ENCODE peak calls at places on chromosome 10, in five cellular contexts. One of them, this sample, is unnamed.

GRCh38 chr10:29392376-29393021 is 103.6 kb downstream of the LYZL1 start:
- ATAC-seq in pancreas: peak; percentile 48
- ATAC-seq in lung: no peak
- ATAC-seq in HCT116: peak; percentile 95
- ATAC-seq in heart right ventricle: no peak
- ATAC-seq in this sample: peak; percentile 51

GRCh38 chr10:46091080-46091833 is 45.2 kb upstream of the MSMB start:
- ATAC-seq in pancreas: no peak
- ATAC-seq in lung: no peak
- ATAC-seq in HCT116: no peak
- ATAC-seq in heart right ventricle: no peak
- ATAC-seq in this sample: no peak

GRCh38 chr10:132477066-132477397 is 60.6 kb upstream of the INPP5A start:
- ATAC-seq in pancreas: no peak
- ATAC-seq in lung: no peak
- ATAC-seq in HCT116: no peak
- ATAC-seq in heart right ventricle: no peak
- ATAC-seq in this sample: no peak

GRCh38 chr10:47406870-47407648 is 23.0 kb upstream of the ZNF488 start:
- ATAC-seq in pancreas: peak; percentile 31
- ATAC-seq in lung: peak; percentile 20
- ATAC-seq in HCT116: peak; percentile 75
- ATAC-seq in heart right ventricle: no peak
- ATAC-seq in this sample: no peak

GRCh38 chr10:78706256-78706655 is 362.5 kb upstream of the ZMIZ1 start:
- ATAC-seq in pancreas: no peak
- ATAC-seq in lung: no peak
- ATAC-seq in HCT116: peak; percentile 70
- ATAC-seq in heart right ventricle: no peak
- ATAC-seq in this sample: peak; percentile 21

GRCh38 chr10:114291076-114291475 is 52.0 kb downstream of the VWA2 start:
- ATAC-seq in pancreas: no peak
- ATAC-seq in lung: no peak
- ATAC-seq in HCT116: no peak
- ATAC-seq in heart right ventricle: no peak
- ATAC-seq in this sample: no peak

GRCh38 chr10:132467464-132468149 is 70.0 kb upstream of the INPP5A start:
- ATAC-seq in pancreas: peak; percentile 30
- ATAC-seq in lung: no peak
- ATAC-seq in HCT116: no peak
- ATAC-seq in heart right ventricle: no peak
- ATAC-seq in this sample: no peak

GRCh38 chr10:122388287-122388997 is 13.9 kb downstream of the PLEKHA1 start:
- ATAC-seq in pancreas: no peak
- ATAC-seq in lung: no peak
- ATAC-seq in HCT116: no peak
- ATAC-seq in heart right ventricle: no peak
- ATAC-seq in this sample: no peak

GRCh38 chr10:75117996-75118395 is 6.5 kb downstream of the SAMD8 start:
- ATAC-seq in pancreas: no peak
- ATAC-seq in lung: no peak
- ATAC-seq in HCT116: no peak
- ATAC-seq in heart right ventricle: peak; percentile 20
- ATAC-seq in this sample: peak; percentile 34

GRCh38 chr10:62136931-62137330 is 131.7 kb downstream of the RTKN2 start:
- ATAC-seq in pancreas: no peak
- ATAC-seq in lung: no peak
- ATAC-seq in HCT116: no peak
- ATAC-seq in heart right ventricle: no peak
- ATAC-seq in this sample: no peak

GRCh38 chr10:34941471-34942357 is 126.6 kb upstream of the PARD3 start:
- ATAC-seq in pancreas: no peak
- ATAC-seq in lung: no peak
- ATAC-seq in HCT116: no peak
- ATAC-seq in heart right ventricle: no peak
- ATAC-seq in this sample: no peak

GRCh38 chr10:8156918-8157317 is 102.4 kb downstream of the GATA3 start:
- ATAC-seq in pancreas: no peak
- ATAC-seq in lung: no peak
- ATAC-seq in HCT116: no peak
- ATAC-seq in heart right ventricle: no peak
- ATAC-seq in this sample: no peak

GRCh38 chr10:82628373-82628772 is 753.4 kb downstream of the NRG3 start:
- ATAC-seq in pancreas: peak; percentile 84
- ATAC-seq in lung: peak; percentile 58
- ATAC-seq in HCT116: no peak
- ATAC-seq in heart right ventricle: peak; percentile 93
- ATAC-seq in this sample: peak; percentile 69

GRCh38 chr10:69891057-69891617 is 89.4 kb downstream of the COL13A1 start:
- ATAC-seq in pancreas: no peak
- ATAC-seq in lung: no peak
- ATAC-seq in HCT116: no peak
- ATAC-seq in heart right ventricle: no peak
- ATAC-seq in this sample: no peak

GRCh38 chr10:62479523-62479922 is 105.4 kb downstream of the ZNF365 start:
- ATAC-seq in pancreas: no peak
- ATAC-seq in lung: no peak
- ATAC-seq in HCT116: no peak
- ATAC-seq in heart right ventricle: no peak
- ATAC-seq in this sample: no peak

GRCh38 chr10:122559228-122559627 is 1.3 kb upstream of the DMBT1 start:
- ATAC-seq in pancreas: no peak
- ATAC-seq in lung: no peak
- ATAC-seq in HCT116: no peak
- ATAC-seq in heart right ventricle: no peak
- ATAC-seq in this sample: no peak

DNA sequence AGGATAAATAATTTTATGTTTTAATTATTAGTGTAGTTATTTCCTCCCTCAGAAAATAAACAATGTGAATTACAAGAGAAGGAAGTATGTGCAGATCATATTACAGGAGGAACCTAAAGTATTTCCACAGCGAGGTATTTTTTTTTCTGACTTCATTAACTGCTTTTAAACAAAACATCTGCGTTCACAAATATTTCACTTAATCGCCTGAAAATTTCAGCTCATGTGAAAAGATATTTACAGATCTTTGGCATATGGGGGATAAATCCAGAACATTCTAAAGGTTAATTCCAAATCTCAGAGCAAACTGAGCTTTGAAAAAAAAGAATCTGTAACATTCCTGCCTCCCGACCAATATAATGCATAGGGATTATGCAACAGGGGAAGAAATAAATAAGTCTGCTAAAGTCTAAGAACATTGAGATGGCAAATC is 39.3 kb downstream of the NT5C2 start:
- ATAC-seq in pancreas: peak; percentile 35
- ATAC-seq in lung: peak; percentile 6
- ATAC-seq in HCT116: no peak
- ATAC-seq in heart right ventricle: peak; percentile 24
- ATAC-seq in this sample: no peak
- H3K4me1 ChIP-seq in pancreas: peaks cover 32% of the 10 kb centered on the region
- H3K4me1 ChIP-seq in lung: peaks cover 23% of the 10 kb centered on the region
- H3K4me1 ChIP-seq in HCT116: no peaks in the 10 kb centered on the region
- H3K4me1 ChIP-seq in heart right ventricle: peaks cover 45% of the 10 kb centered on the region
- H3K4me1 ChIP-seq in this sample: peaks cover 48% of the 10 kb centered on the region

DNA sequence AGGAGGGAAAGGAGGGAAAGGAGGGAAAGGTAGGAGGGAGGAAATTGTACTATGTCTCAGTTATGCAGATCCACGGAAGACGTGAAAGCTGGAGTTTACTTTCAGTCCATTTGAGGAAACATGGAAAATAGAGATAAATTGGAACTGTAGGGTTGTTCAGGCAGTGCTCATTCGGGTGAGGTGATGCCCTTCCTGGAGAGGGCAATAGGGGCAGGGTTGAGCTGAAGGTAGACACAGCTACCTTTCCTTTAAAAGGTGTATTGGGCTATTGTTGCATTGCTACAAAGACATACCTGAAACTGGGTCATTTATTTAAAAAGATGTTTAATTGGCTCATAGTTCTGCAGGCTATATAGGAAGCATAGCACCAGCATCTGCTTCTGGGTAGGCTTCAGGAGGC is 116.9 kb upstream of the PLXDC2 start:
- ATAC-seq in pancreas: no peak
- ATAC-seq in lung: no peak
- ATAC-seq in HCT116: no peak
- ATAC-seq in heart right ventricle: no peak
- ATAC-seq in this sample: no peak
- H3K27ac ChIP-seq in pancreas: no peak overlapping the region
- H3K27ac ChIP-seq in lung: no peak overlapping the region
- H3K27ac ChIP-seq in HCT116: no peak overlapping the region
- H3K27ac ChIP-seq in heart right ventricle: no peak overlapping the region
- H3K27ac ChIP-seq in this sample: no peak overlapping the region

GRCh38 chr10:22609719-22610118 is 104.7 kb downstream of the PIP4K2A start:
- ATAC-seq in pancreas: no peak
- ATAC-seq in lung: no peak
- ATAC-seq in HCT116: peak; percentile 66
- ATAC-seq in heart right ventricle: no peak
- ATAC-seq in this sample: no peak

GRCh38 chr10:22612316-22612715 is 102.1 kb downstream of the PIP4K2A start:
- ATAC-seq in pancreas: no peak
- ATAC-seq in lung: no peak
- ATAC-seq in HCT116: no peak
- ATAC-seq in heart right ventricle: no peak
- ATAC-seq in this sample: no peak

GRCh38 chr10:22613011-22613410 is 101.4 kb downstream of the PIP4K2A start:
- ATAC-seq in pancreas: no peak
- ATAC-seq in lung: no peak
- ATAC-seq in HCT116: no peak
- ATAC-seq in heart right ventricle: no peak
- ATAC-seq in this sample: no peak

GRCh38 chr10:22611425-22612111 is 102.8 kb downstream of the PIP4K2A start:
- ATAC-seq in pancreas: no peak
- ATAC-seq in lung: no peak
- ATAC-seq in HCT116: no peak
- ATAC-seq in heart right ventricle: no peak
- ATAC-seq in this sample: no peak

GRCh38 chr10:22610595-22610994 is 103.8 kb downstream of the PIP4K2A start:
- ATAC-seq in pancreas: no peak
- ATAC-seq in lung: no peak
- ATAC-seq in HCT116: no peak
- ATAC-seq in heart right ventricle: no peak
- ATAC-seq in this sample: no peak
- H3K4me1 ChIP-seq in pancreas: no peaks in the 10 kb centered on the region
- H3K4me1 ChIP-seq in lung: peaks cover under 1% of the 10 kb centered on the region
- H3K4me1 ChIP-seq in HCT116: peaks cover 20% of the 10 kb centered on the region
- H3K4me1 ChIP-seq in heart right ventricle: peaks cover 3% of the 10 kb centered on the region
- H3K4me1 ChIP-seq in this sample: no peaks in the 10 kb centered on the region

GRCh38 chr10:51532044-51532443 is 167.4 kb downstream of the CSTF2T start:
- ATAC-seq in pancreas: no peak
- ATAC-seq in lung: no peak
- ATAC-seq in HCT116: no peak
- ATAC-seq in heart right ventricle: no peak
- ATAC-seq in this sample: no peak

GRCh38 chr10:51524041-51524440 is 175.4 kb downstream of the CSTF2T start:
- ATAC-seq in pancreas: no peak
- ATAC-seq in lung: no peak
- ATAC-seq in HCT116: no peak
- ATAC-seq in heart right ventricle: no peak
- ATAC-seq in this sample: no peak

GRCh38 chr10:51528527-51528926 is 170.9 kb downstream of the CSTF2T start:
- ATAC-seq in pancreas: no peak
- ATAC-seq in lung: no peak
- ATAC-seq in HCT116: no peak
- ATAC-seq in heart right ventricle: no peak
- ATAC-seq in this sample: no peak

GRCh38 chr10:51530540-51530939 is 168.9 kb downstream of the CSTF2T start:
- ATAC-seq in pancreas: no peak
- ATAC-seq in lung: no peak
- ATAC-seq in HCT116: no peak
- ATAC-seq in heart right ventricle: no peak
- ATAC-seq in this sample: no peak

GRCh38 chr10:51527806-51528205 is 171.6 kb downstream of the CSTF2T start:
- ATAC-seq in pancreas: no peak
- ATAC-seq in lung: no peak
- ATAC-seq in HCT116: no peak
- ATAC-seq in heart right ventricle: no peak
- ATAC-seq in this sample: no peak
- H3K27ac ChIP-seq in pancreas: no peak overlapping the region
- H3K27ac ChIP-seq in lung: no peak overlapping the region
- H3K27ac ChIP-seq in HCT116: no peak overlapping the region
- H3K27ac ChIP-seq in heart right ventricle: no peak overlapping the region
- H3K27ac ChIP-seq in this sample: no peak overlapping the region

GRCh38 chr10:119353438-119353837 is 146.1 kb downstream of the GRK5 start:
- ATAC-seq in pancreas: no peak
- ATAC-seq in lung: no peak
- ATAC-seq in HCT116: no peak
- ATAC-seq in heart right ventricle: no peak
- ATAC-seq in this sample: no peak
- H3K4me1 ChIP-seq in pancreas: peaks cover 4% of the 10 kb centered on the region
- H3K4me1 ChIP-seq in lung: peaks cover 14% of the 10 kb centered on the region
- H3K4me1 ChIP-seq in HCT116: no peaks in the 10 kb centered on the region
- H3K4me1 ChIP-seq in heart right ventricle: peaks cover 51% of the 10 kb centered on the region
- H3K4me1 ChIP-seq in this sample: peaks cover 36% of the 10 kb centered on the region

This sample was measured in gastroesophageal sphincter.